ENCODE peak calls at places on chromosomes 5 and 9, in five cellular contexts. R, X, E, A and B are unnamed samples.

GRCh38 chr5:92749943-92750342 is 831.1 kb downstream of the NR2F1-AS1 start:
- DNase-seq in R (no peak), E (peak), A (peak), X (no peak), B (no peak)

GRCh38 chr9:20997503-20998076 is 33.9 kb downstream of the HACD4 start:
- DNase-seq in A (no peak), X (peak), R (no peak), E (no peak), B (no peak)

GRCh38 chr9:70534058-70534457 is 119.6 kb upstream of the KLF9 start:
- DNase-seq in A (no peak), E (no peak), X (no peak), R (no peak), B (no peak)

GRCh38 chr5:17412760-17413671 is 85.0 kb upstream of the TAF11L2 start:
- DNase-seq in E (no peak), R (peak), X (no peak), A (no peak), B (no peak)

GRCh38 chr5:172939561-172939960 is 19.7 kb upstream of the RPL26L1 start:
- DNase-seq in E (no peak), A (no peak), R (no peak), X (no peak), B (no peak)

GRCh38 chr5:149801307-149801985 is 71.3 kb downstream of the PPARGC1B start:
- DNase-seq in A (no peak), R (peak), E (no peak), X (no peak), B (no peak)

GRCh38 chr9:85741112-85741874 is 461 bp downstream of the AGTPBP1 start:
- DNase-seq in X (no peak), E (peak), A (no peak), R (peak), B (peak)

GRCh38 chr5:149062371-149063016 is 368 bp downstream of the SH3TC2 start:
- DNase-seq in R (no peak), X (no peak), E (peak), A (peak), B (no peak)

GRCh38 chr5:151156732-151157402 is 712 bp downstream of the ANXA6 start:
- DNase-seq in E (no peak), X (no peak), R (no peak), A (no peak), B (peak)

GRCh38 chr5:129063483-129064136 is 30.9 kb upstream of the ISOC1 start:
- DNase-seq in R (no peak), E (no peak), A (no peak), X (no peak), B (peak)

GRCh38 chr5:94218374-94218773 is 400.0 kb downstream of the KIAA0825 start:
- DNase-seq in R (no peak), E (peak), X (no peak), A (no peak), B (no peak)

GRCh38 chr9:110700953-110701352 is 32.4 kb downstream of the MUSK start:
- DNase-seq in X (no peak), A (no peak), E (no peak), R (no peak), B (no peak)
- TF ChIP-seq ZBTB33 in X (no peak), A (no peak), E (no peak), R (no peak), B (no peak)

GRCh38 chr9:126683698-126684044 is 69.9 kb downstream of the LMX1B start:
- DNase-seq in X (no peak), A (no peak), E (no peak), R (no peak), B (no peak)
- TF ChIP-seq JUND in X (no peak), A (no peak), E (no peak), R (no peak), B (no peak)

DNA sequence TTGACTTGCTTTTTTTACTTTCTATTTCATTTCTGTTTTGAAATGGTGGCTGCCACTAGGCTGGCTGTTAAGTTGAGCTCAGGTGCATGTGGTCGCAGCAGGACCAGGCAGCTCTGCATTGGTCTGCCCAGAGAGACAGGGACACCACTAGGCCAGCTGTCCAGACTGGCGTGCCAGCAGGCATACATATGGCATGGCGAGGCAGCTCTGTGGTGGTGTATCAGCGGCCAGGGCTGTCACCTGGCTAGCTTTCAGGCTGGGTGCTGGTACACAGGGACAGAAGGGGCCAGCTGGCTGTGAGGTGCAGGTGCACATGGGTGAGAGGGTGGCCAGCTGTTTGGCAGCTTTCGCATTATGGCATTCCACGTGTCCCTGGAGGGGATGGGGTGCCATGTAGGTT is 654.0 kb upstream of the ACO1 start:
- DNase-seq in R (no peak), X (no peak), E (no peak), A (no peak), B (no peak)
- TF ChIP-seq ZBTB33 in R (no peak), X (no peak), E (no peak), A (no peak), B (no peak)

GRCh38 chr5:56270058-56270457 is 36.9 kb upstream of the ANKRD55 start:
- DNase-seq in A (no peak), R (no peak), X (peak), E (peak), B (peak)

GRCh38 chr5:56259002-56259511 is 25.9 kb upstream of the ANKRD55 start:
- DNase-seq in X (peak), R (no peak), A (no peak), E (peak), B (no peak)

GRCh38 chr5:56262269-56262668 is 29.1 kb upstream of the ANKRD55 start:
- DNase-seq in X (no peak), R (no peak), E (no peak), A (no peak), B (no peak)

GRCh38 chr5:56269216-56269927 is 36.2 kb upstream of the ANKRD55 start:
- DNase-seq in A (peak), X (peak), R (peak), E (peak), B (peak)

DNA sequence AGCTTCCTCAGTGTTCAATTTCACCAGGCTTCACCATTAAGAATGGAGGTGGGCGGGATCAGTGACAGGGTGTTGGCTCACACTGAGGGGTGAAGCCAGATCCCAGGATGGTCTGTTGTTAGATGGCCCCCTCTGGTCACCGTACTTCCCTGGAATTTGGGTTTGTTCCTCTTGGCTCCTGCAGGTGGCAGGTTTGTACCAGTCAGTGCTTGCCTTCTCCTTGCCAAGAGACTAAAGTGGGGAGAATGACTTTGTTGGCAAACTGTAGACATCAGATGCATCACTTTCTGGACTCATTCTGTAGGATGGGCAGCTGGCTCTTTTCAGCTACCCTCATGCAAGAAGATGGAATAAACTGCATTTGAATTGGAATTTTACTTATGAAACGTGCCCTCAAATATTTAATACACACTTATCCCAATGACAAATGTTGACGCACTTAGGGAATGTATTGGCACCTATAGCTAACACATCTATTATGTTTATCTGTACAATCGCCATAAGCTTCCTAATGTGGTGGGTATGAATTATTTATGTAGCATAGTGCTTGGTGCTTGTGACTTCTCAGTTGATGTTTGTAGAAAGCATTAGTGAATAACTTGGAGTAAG is 31.4 kb upstream of the ANKRD55 start:
- DNase-seq in X (no peak), R (peak), A (peak), E (peak), B (peak)
- TF ChIP-seq JUND in X (no peak), R (no peak), A (no peak), E (no peak), B (no peak)